ENCODE peak calls at places on chromosomes 13 and 19, in nine cellular contexts. Y, N, F, U, X, Z, R, S and B are unnamed samples.

GRCh38 chr13:44768233-44768632 is 192.1 kb upstream of the TSC22D1 start:
- DNase-seq in Y (no peak), N (no peak), F (no peak), U (no peak), X (no peak), Z (no peak), R (no peak), S (no peak), B (no peak)

GRCh38 chr13:52187029-52187423 is 27.6 kb upstream of the NEK3 start:
- DNase-seq in Y (no peak), N (no peak), F (no peak), U (no peak), X (no peak), Z (no peak), R (no peak), S (no peak), B (no peak)

GRCh38 chr13:40814803-40815202 is 25.4 kb downstream of the SLC25A15 start:
- DNase-seq in Y (no peak), N (no peak), F (no peak), U (no peak), X (no peak), Z (no peak), R (no peak), S (no peak), B (no peak)

GRCh38 chr13:35927554-35927953 is 203.6 kb downstream of the DCLK1 start:
- DNase-seq in Y (no peak), N (peak; percentile 25), F (no peak), U (no peak), X (peak; percentile 45), Z (no peak), R (no peak), S (no peak), B (peak; percentile 15)

GRCh38 chr13:50650936-50651638 is 192.4 kb downstream of the DLEU7 start:
- DNase-seq in Y (no peak), N (no peak), F (no peak), U (no peak), X (no peak), Z (no peak), R (no peak), S (no peak), B (no peak)

GRCh38 chr19:16033721-16034120 is 42.6 kb upstream of the TPM4 start:
- DNase-seq in Y (no peak), N (no peak), F (no peak), U (no peak), X (no peak), Z (no peak), R (no peak), S (no peak), B (no peak)

GRCh38 chr19:14474827-14475226 is 327 bp downstream of the PTGER1 start:
- DNase-seq in Y (no peak), N (no peak), F (no peak), U (no peak), X (no peak), Z (no peak), R (no peak), S (no peak), B (no peak)

GRCh38 chr13:66218583-66218982 is 1011.6 kb downstream of the PCDH9 start:
- DNase-seq in Y (peak; percentile 38), N (no peak), F (no peak), U (no peak), X (no peak), Z (peak; percentile 47), R (no peak), S (no peak), B (no peak)

GRCh38 chr13:38819053-38819452 is 132.2 kb downstream of the FREM2 start:
- DNase-seq in Y (no peak), N (no peak), F (no peak), U (no peak), X (no peak), Z (peak; percentile 54), R (no peak), S (no peak), B (no peak)

GRCh38 chr19:44499559-44499958 is 763 bp downstream of the ZNF180 start:
- DNase-seq in Y (peak; percentile 20), N (no peak), F (no peak), U (no peak), X (no peak), Z (no peak), R (no peak), S (no peak), B (no peak)

GRCh38 chr19:45428385-45429231 is 4.9 kb upstream of the ERCC1 start:
- DNase-seq in Y (peak; percentile 38), N (peak; percentile 76), F (peak; percentile 52), U (peak; percentile 70), X (peak; percentile 70), Z (peak; percentile 89), R (no peak), S (no peak), B (no peak)

GRCh38 chr19:24072720-24073119 is 14.3 kb upstream of the ZNF254 start:
- DNase-seq in Y (no peak), N (no peak), F (no peak), U (no peak), X (no peak), Z (no peak), R (no peak), S (no peak), B (no peak)

GRCh38 chr13:79119578-79120107 is 286.4 kb downstream of the RBM26 start:
- DNase-seq in Y (no peak), N (no peak), F (no peak), U (no peak), X (no peak), Z (no peak), R (no peak), S (peak; percentile 72), B (no peak)

GRCh38 chr13:80036845-80037504 is 304.0 kb downstream of the SPRY2 start:
- DNase-seq in Y (no peak), N (no peak), F (no peak), U (no peak), X (no peak), Z (no peak), R (no peak), S (no peak), B (no peak)

GRCh38 chr19:46717034-46717715 is at the start of gene PRKD2:
- DNase-seq in Y (peak; percentile 87), N (peak; percentile 95), F (peak; percentile 94), U (peak; percentile 95), X (peak; percentile 93), Z (peak; percentile 96), R (peak; percentile 90), S (peak; percentile 97), B (peak; percentile 91)

GRCh38 chr13:46861959-46862358 is 34.9 kb downstream of the HTR2A start:
- DNase-seq in Y (no peak), N (no peak), F (no peak), U (no peak), X (no peak), Z (no peak), R (no peak), S (no peak), B (no peak)

GRCh38 chr19:20503536-20503935 is 62.0 kb downstream of the ZNF737 start:
- DNase-seq in Y (no peak), N (peak; percentile 4), F (no peak), U (no peak), X (no peak), Z (no peak), R (no peak), S (no peak), B (peak; percentile 1)

GRCh38 chr19:45952691-45953505 is 20.8 kb downstream of the NOVA2 start:
- DNase-seq in Y (peak; percentile 97), N (peak; percentile 42), F (peak; percentile 24), U (peak; percentile 40), X (peak; percentile 36), Z (peak; percentile 96), R (peak; percentile 58), S (peak; percentile 71), B (peak; percentile 71)

GRCh38 chr13:44340508-44340907 is 33.1 kb upstream of the SERP2 start:
- DNase-seq in Y (no peak), N (no peak), F (no peak), U (no peak), X (no peak), Z (no peak), R (no peak), S (no peak), B (no peak)

GRCh38 chr19:5563008-5563431 is 4.7 kb downstream of the TINCR start:
- DNase-seq in Y (no peak), N (no peak), F (no peak), U (no peak), X (no peak), Z (no peak), R (no peak), S (no peak), B (no peak)
- TF ChIP-seq CTCF in Y (peak; percentile 41), N (no peak), F (no peak), U (no peak), X (no peak), Z (peak; percentile 23), R (no peak), S (no peak), B (no peak)

GRCh38 chr13:27171830-27172494 is 351 bp upstream of the USP12 start:
- DNase-seq in Y (peak; percentile 98), N (peak; percentile 90), F (peak; percentile 96), U (peak; percentile 93), X (peak; percentile 91), Z (peak; percentile 96), R (peak; percentile 93), S (peak; percentile 100), B (peak; percentile 86)

GRCh38 chr13:27171244-27171829 is at the start of gene USP12:
- DNase-seq in Y (peak; percentile 74), N (peak; percentile 24), F (peak; percentile 32), U (peak; percentile 37), X (no peak), Z (no peak), R (no peak), S (no peak), B (no peak)

GRCh38 chr13:27170221-27170520 is 1.4 kb downstream of the USP12 start:
- DNase-seq in Y (no peak), N (no peak), F (no peak), U (no peak), X (no peak), Z (no peak), R (no peak), S (no peak), B (peak; percentile 43)

GRCh38 chr13:27170521-27171243 is 929 bp downstream of the USP12 start:
- DNase-seq in Y (peak; percentile 73), N (peak; percentile 38), F (peak; percentile 49), U (peak; percentile 36), X (peak; percentile 46), Z (peak; percentile 84), R (peak; percentile 48), S (peak; percentile 90), B (peak; percentile 13)

GRCh38 chr13:27172495-27172842 is 858 bp upstream of the USP12 start:
- DNase-seq in Y (no peak), N (peak; percentile 15), F (no peak), U (no peak), X (no peak), Z (no peak), R (no peak), S (no peak), B (peak; percentile 29)
- H3K27ac ChIP-seq in Y (peak overlapping the region; percentile 80), N (peak overlapping the region; percentile 95), F (peak overlapping the region; percentile 97), U (peak overlapping the region; percentile 96), X (peak overlapping the region; percentile 92), Z (no peak overlapping the region), R (peak overlapping the region; percentile 94), S (peak overlapping the region; percentile 97), B (peak overlapping the region; percentile 89)

GRCh38 chr13:27868639-27869435 is 51.0 kb upstream of the PDX1 start:
- DNase-seq in Y (no peak), N (no peak), F (no peak), U (no peak), X (no peak), Z (peak; percentile 34), R (no peak), S (no peak), B (peak; percentile 20)
- TF ChIP-seq CTCF in Y (peak; percentile 34), N (peak; percentile 38), F (peak; percentile 46), U (peak; percentile 43), X (no peak), Z (peak; percentile 75), R (peak; percentile 66), S (peak; percentile 33), B (peak; percentile 40)

GRCh38 chr19:35856001-35856400 is 710 bp upstream of the KIRREL2 start:
- DNase-seq in Y (peak; percentile 40), N (no peak), F (no peak), U (no peak), X (no peak), Z (peak; percentile 89), R (peak; percentile 90), S (no peak), B (no peak)
- H3K27ac ChIP-seq in Y (peak overlapping the region; percentile 95), N (no peak overlapping the region), F (no peak overlapping the region), U (no peak overlapping the region), X (no peak overlapping the region), Z (no peak overlapping the region), R (peak overlapping the region; percentile 89), S (no peak overlapping the region), B (no peak overlapping the region)